ENCODE peak calls at places on chromosomes 1 and 21, in six cellular contexts. H is MM.1S, G is fibroblast of lung, P is HCT116, V is GM23338, A is GM23248. I is an unnamed sample. For H3K4me1, the result is how much of the 10 kb centered on the place peaks cover.

GRCh38 chr1:11648039-11648438 is 6.2 kb downstream of the FBXO2 start:
- DNase-seq in H (no peak), V (no peak), A (no peak), P (no peak), G (no peak), I (no peak)

GRCh38 chr1:226135059-226135651 is 51.4 kb downstream of the ACBD3 start:
- DNase-seq in G (no peak), V (no peak), P (no peak), A (no peak), H (no peak), I (no peak)

GRCh38 chr1:33182452-33182851 is 609 bp upstream of the TRIM62 start:
- DNase-seq in A (peak), G (peak), H (no peak), V (peak), P (no peak), I (no peak)

GRCh38 chr1:54582566-54583306 is 34.7 kb downstream of the ACOT11 start:
- DNase-seq in G (no peak), V (peak), A (no peak), P (no peak), H (no peak), I (no peak)

GRCh38 chr1:45348966-45349677 is 8.9 kb upstream of the MUTYH start:
- DNase-seq in V (no peak), P (no peak), A (peak), G (no peak), H (peak), I (no peak)

GRCh38 chr1:26540346-26540745 is 10.8 kb downstream of the RPS6KA1 start:
- DNase-seq in A (no peak), H (peak), P (no peak), G (no peak), V (no peak), I (no peak)

GRCh38 chr1:2189459-2190425 is 4.8 kb downstream of the FAAP20 start:
- DNase-seq in A (peak), G (peak), P (peak), V (peak), H (peak), I (peak)

GRCh38 chr1:169891539-169891885 is 2.2 kb downstream of the SCYL3 start:
- DNase-seq in A (no peak), G (no peak), H (no peak), P (no peak), V (no peak), I (no peak)

GRCh38 chr1:205183676-205184335 is 27.7 kb downstream of the DSTYK start:
- DNase-seq in P (no peak), G (no peak), A (peak), V (no peak), H (no peak), I (no peak)

GRCh38 chr1:107691542-107691941 is 273.4 kb downstream of the VAV3 start:
- DNase-seq in V (no peak), H (no peak), G (no peak), A (peak), P (no peak), I (peak)

GRCh38 chr1:101465941-101466340 is 229.1 kb downstream of the S1PR1 start:
- DNase-seq in P (no peak), H (no peak), A (no peak), G (no peak), V (no peak), I (no peak)

GRCh38 chr1:233289676-233290075 is 5.8 kb downstream of the PCNX2 start:
- DNase-seq in G (no peak), V (peak), P (no peak), H (no peak), A (no peak), I (no peak)

GRCh38 chr1:212699104-212699838 is 369 bp downstream of the BATF3 start:
- DNase-seq in G (peak), V (peak), H (peak), P (peak), A (peak), I (peak)
- TF ChIP-seq EZH2 in G (no peak), V (no peak), H (no peak), P (no peak), A (no peak), I (no peak)

GRCh38 chr1:183032122-183032921 is 9.1 kb downstream of the LAMC1 start:
- DNase-seq in P (no peak), H (no peak), A (no peak), G (peak), V (no peak), I (peak)
- H3K4me1 ChIP-seq in P (half or more), H (under half), A (half or more), G (under half), V (under half), I (under half)

DNA sequence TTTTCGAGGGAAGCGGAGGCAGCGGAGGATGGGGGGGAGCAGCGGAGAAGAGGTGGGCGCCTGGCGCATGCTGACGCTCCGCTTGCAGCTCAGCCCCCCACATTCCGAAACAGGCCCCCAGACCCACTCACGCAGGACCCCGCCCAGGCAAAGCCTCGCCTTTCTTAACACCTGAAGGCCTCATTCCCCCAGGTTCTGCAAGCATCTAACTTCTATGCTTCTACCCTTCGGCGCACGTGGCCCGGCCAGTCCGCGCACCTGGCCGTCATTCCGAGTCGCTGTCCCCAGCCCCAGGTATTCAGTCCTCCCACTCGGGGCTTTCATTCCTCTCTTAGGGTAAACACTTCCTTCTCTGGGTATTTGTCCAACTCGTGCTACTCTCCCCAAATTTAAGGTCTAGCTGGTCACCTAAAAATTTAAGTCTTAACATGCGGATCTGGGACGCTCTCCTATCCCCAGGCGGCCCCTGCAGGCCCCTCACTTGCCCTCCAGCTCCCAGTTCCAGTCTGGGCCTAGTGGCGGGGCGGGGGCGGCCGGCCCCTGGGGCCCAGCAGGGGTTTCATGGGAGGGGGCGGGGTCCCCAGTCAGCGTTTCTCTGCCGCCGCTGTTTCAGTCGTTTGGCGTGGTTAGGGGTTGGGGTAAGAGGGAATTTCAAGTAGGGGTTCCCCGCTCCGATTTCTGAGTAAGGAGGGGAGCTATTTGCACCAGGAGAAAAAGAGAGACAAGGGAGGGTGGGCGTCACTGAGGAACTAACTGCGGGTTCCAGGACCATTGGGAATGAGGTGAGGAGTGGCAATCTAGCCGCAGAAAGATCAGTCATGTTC is 2.7 kb upstream of the ZBTB7B start:
- DNase-seq in G (no peak), H (peak), P (no peak), A (peak), V (peak), I (no peak)
- H2AFZ ChIP-seq in G (peak), H (peak), P (no peak), A (peak), V (no peak), I (no peak)

DNA sequence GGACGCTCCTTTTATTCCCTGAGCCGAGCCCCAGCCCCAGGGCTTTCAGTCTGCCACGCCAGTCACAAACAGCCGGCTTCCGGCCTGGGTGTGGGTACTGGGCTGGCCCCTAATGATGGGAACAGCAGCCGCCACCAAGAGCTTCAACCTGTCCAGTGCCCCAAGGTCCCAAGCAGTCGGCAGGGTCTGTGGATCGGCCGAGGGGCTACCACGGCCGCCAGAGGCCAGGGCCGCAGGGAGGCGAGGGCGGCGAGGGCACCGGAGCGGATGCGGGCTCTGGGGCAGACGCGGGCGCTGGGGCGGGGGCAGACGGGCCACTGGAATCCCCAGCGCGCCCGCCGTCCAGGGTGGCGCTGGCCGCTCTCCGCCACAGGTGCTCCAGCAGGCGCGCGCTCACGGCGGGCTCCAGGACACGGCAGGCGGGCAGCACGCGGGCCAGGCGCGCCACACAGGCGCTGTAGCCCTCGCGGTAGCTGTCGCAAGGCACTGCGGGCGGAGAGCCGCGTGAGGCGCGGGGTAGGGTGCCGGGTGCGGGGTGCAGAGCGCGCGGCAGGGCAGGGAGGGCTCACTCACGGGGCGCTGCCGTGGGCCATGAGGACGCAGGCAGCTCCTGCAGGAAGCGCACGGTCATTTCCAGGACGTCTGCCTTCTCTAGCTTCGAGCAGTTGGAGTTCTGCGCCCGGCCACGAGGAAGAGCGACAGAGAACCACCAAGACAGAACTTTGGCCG is 887 bp downstream of the HES2 start:
- DNase-seq in H (no peak), V (peak), G (no peak), P (no peak), A (peak), I (no peak)
- TF ChIP-seq EZH2 in H (no peak), V (peak), G (peak), P (no peak), A (no peak), I (no peak)

GRCh38 chr21:46626536-46627302 is 8.8 kb upstream of the PRMT2 start:
- DNase-seq in V (peak), P (no peak), H (no peak), G (no peak), A (no peak), I (no peak)
- H3K4me1 ChIP-seq in V (under half), P (under half), H (under half), G (under half), A (under half), I (under half)

GRCh38 chr21:31403596-31404333 is 59.7 kb upstream of the TIAM1 start:
- DNase-seq in G (no peak), H (no peak), A (no peak), V (no peak), P (no peak), I (no peak)
- H2AFZ ChIP-seq in G (no peak), H (no peak), A (no peak), V (no peak), P (no peak), I (no peak)